ENCODE peak calls at places on chromosomes 16 and 17, in six cellular contexts. J is AG09309, T is neural progenitor cell, U is progenitor cell of endocrine pancreas, Y is SK-N-SH, R is transverse colon. O is an unnamed sample.

GRCh38 chr16:12252616-12253015 is 276.1 kb downstream of the SNX29 start:
- DNase-seq in J (no peak), T (no peak), U (no peak), Y (no peak), R (no peak), O (no peak)

GRCh38 chr17:11719203-11719602 is 120.9 kb downstream of the DNAH9 start:
- DNase-seq in J (no peak), T (no peak), U (no peak), Y (no peak), R (no peak), O (no peak)

GRCh38 chr17:34579017-34579946 is at the start of gene TMEM132E:
- DNase-seq in J (no peak), T (peak), U (peak), Y (peak), R (peak), O (no peak)

GRCh38 chr17:39618252-39618913 is 8.4 kb upstream of the PPP1R1B start:
- DNase-seq in J (no peak), T (no peak), U (no peak), Y (peak), R (peak), O (no peak)

GRCh38 chr16:68995011-68995504 is 110.4 kb upstream of the HAS3 start:
- DNase-seq in J (peak), T (peak), U (no peak), Y (peak), R (no peak), O (no peak)

GRCh38 chr17:63700528-63701441 is 860 bp upstream of the LIMD2 start:
- DNase-seq in J (no peak), T (peak), U (no peak), Y (peak), R (peak), O (no peak)

GRCh38 chr16:22787456-22788189 is 26.3 kb upstream of the HS3ST2 start:
- DNase-seq in J (peak), T (no peak), U (no peak), Y (peak), R (peak), O (no peak)

GRCh38 chr16:86764551-86764950 is 186.2 kb downstream of the FOXL1 start:
- DNase-seq in J (no peak), T (no peak), U (no peak), Y (no peak), R (no peak), O (no peak)

GRCh38 chr16:55480228-55480655 is 1.2 kb downstream of the MMP2 start:
- DNase-seq in J (peak), T (peak), U (no peak), Y (peak), R (peak), O (peak)

GRCh38 chr17:60439501-60439900 is 17.2 kb downstream of the CHCT1 start:
- DNase-seq in J (no peak), T (no peak), U (no peak), Y (no peak), R (no peak), O (no peak)

GRCh38 chr16:17510532-17510931 is 39.8 kb upstream of the XYLT1 start:
- DNase-seq in J (no peak), T (no peak), U (no peak), Y (no peak), R (no peak), O (no peak)

GRCh38 chr16:73000020-73000906 is 47.7 kb downstream of the ZFHX3 start:
- DNase-seq in J (no peak), T (no peak), U (no peak), Y (no peak), R (no peak), O (no peak)

GRCh38 chr17:44396946-44397345 is 7.5 kb upstream of the ITGA2B start:
- DNase-seq in J (no peak), T (no peak), U (no peak), Y (no peak), R (no peak), O (no peak)

GRCh38 chr17:1627219-1627986 is 1.2 kb downstream of the SLC43A2 start:
- DNase-seq in J (no peak), T (no peak), U (no peak), Y (no peak), R (peak), O (peak)

GRCh38 chr17:8072339-8072726 is 15.2 kb downstream of the ALOX12B start:
- DNase-seq in J (no peak), T (peak), U (no peak), Y (no peak), R (no peak), O (no peak)

GRCh38 chr17:80254396-80255241 is 6.0 kb upstream of the RNF213 start:
- DNase-seq in J (peak), T (no peak), U (no peak), Y (peak), R (peak), O (no peak)

GRCh38 chr17:42329025-42329976 is 41.0 kb downstream of the STAT5A start:
- DNase-seq in J (no peak), T (peak), U (no peak), Y (no peak), R (no peak), O (no peak)

GRCh38 chr17:27457731-27458523 is 1.7 kb downstream of the KSR1 start:
- DNase-seq in J (peak), T (peak), U (no peak), Y (peak), R (no peak), O (no peak)

GRCh38 chr17:19671433-19671832 is 22.9 kb downstream of the ALDH3A2 start:
- DNase-seq in J (no peak), T (no peak), U (no peak), Y (no peak), R (no peak), O (no peak)

GRCh38 chr17:72976971-72977767 is 115.3 kb downstream of the SLC39A11 start:
- DNase-seq in J (peak), T (no peak), U (no peak), Y (no peak), R (peak), O (peak)

GRCh38 chr16:9151597-9151996 is 60.2 kb downstream of the HAPSTR1 start:
- DNase-seq in J (no peak), T (no peak), U (no peak), Y (no peak), R (no peak), O (no peak)

GRCh38 chr17:36661047-36661666 is 59.8 kb downstream of the MRM1 start:
- DNase-seq in J (no peak), T (no peak), U (no peak), Y (peak), R (no peak), O (no peak)

GRCh38 chr17:9907883-9908648 is 3.0 kb upstream of the RCVRN start:
- DNase-seq in J (no peak), T (no peak), U (no peak), Y (no peak), R (no peak), O (no peak)

GRCh38 chr16:85982563-85982939 is 83.6 kb downstream of the IRF8 start:
- DNase-seq in J (no peak), T (no peak), U (no peak), Y (no peak), R (peak), O (peak)

GRCh38 chr17:51228177-51228576 is 31.7 kb downstream of the MBTD1 start:
- DNase-seq in J (peak), T (no peak), U (no peak), Y (no peak), R (no peak), O (no peak)

GRCh38 chr17:81448442-81448841 is 53.2 kb downstream of the BAHCC1 start:
- DNase-seq in J (no peak), T (no peak), U (no peak), Y (no peak), R (no peak), O (no peak)

GRCh38 chr17:81444610-81445339 is 49.5 kb downstream of the BAHCC1 start:
- DNase-seq in J (no peak), T (no peak), U (no peak), Y (no peak), R (no peak), O (no peak)

GRCh38 chr17:81447331-81447933 is 52.2 kb downstream of the BAHCC1 start:
- DNase-seq in J (no peak), T (no peak), U (no peak), Y (no peak), R (no peak), O (no peak)

GRCh38 chr17:81443269-81443668 is 48.0 kb downstream of the BAHCC1 start:
- DNase-seq in J (no peak), T (no peak), U (no peak), Y (no peak), R (no peak), O (no peak)

GRCh38 chr17:81445642-81446500 is 50.6 kb downstream of the BAHCC1 start:
- DNase-seq in J (no peak), T (no peak), U (no peak), Y (no peak), R (no peak), O (no peak)
- TF ChIP-seq CTCF in J (no peak), T (no peak), U (no peak), Y (no peak), R (no peak), O (no peak)

GRCh38 chr17:76075364-76076099 is 951 bp downstream of the GALR2 start:
- DNase-seq in J (no peak), T (peak), U (no peak), Y (peak), R (no peak), O (no peak)
- TF ChIP-seq CTCF in J (no peak), T (peak), U (peak), Y (peak), R (peak), O (no peak)

GRCh38 chr16:31333686-31334649 is 21.0 kb upstream of the ITGAX start:
- DNase-seq in J (no peak), T (peak), U (no peak), Y (peak), R (no peak), O (no peak)
- TF ChIP-seq CTCF in J (peak), T (peak), U (peak), Y (peak), R (peak), O (no peak)

GRCh38 chr17:45782889-45783592 is 1.1 kb upstream of the CRHR1 start:
- DNase-seq in J (no peak), T (peak), U (peak), Y (peak), R (no peak), O (no peak)
- TF ChIP-seq CTCF in J (no peak), T (peak), U (peak), Y (peak), R (no peak), O (peak)

GRCh38 chr17:76432004-76432403 is 20.9 kb downstream of the UBE2O start:
- DNase-seq in J (no peak), T (no peak), U (no peak), Y (no peak), R (no peak), O (no peak)
- TF ChIP-seq CTCF in J (no peak), T (no peak), U (no peak), Y (no peak), R (no peak), O (no peak)